ENCODE peak calls at places on chromosomes 6 and 20, in six cellular contexts. One of them, this sample, is unnamed.

GRCh38 chr6:112429226-112429625 is 82.1 kb downstream of the RFPL4B start:
- DNase-seq in HCT116: no peak
- DNase-seq in GM12878: no peak
- DNase-seq in SK-N-SH: no peak
- DNase-seq in H1: no peak
- DNase-seq in K562: no peak
- DNase-seq in this sample: no peak

GRCh38 chr20:4305091-4305490 is 289.7 kb upstream of the RNF24 start:
- DNase-seq in GM12878: no peak
- DNase-seq in SK-N-SH: no peak
- DNase-seq in H1: peak; percentile 19
- DNase-seq in K562: no peak
- DNase-seq in HCT116: no peak
- DNase-seq in this sample: no peak

GRCh38 chr6:43248791-43249190 is 5.5 kb downstream of the TTBK1 start:
- DNase-seq in GM12878: no peak
- DNase-seq in HCT116: no peak
- DNase-seq in H1: no peak
- DNase-seq in SK-N-SH: no peak
- DNase-seq in K562: no peak
- DNase-seq in this sample: no peak

GRCh38 chr6:39855356-39855995 is 63.3 kb downstream of the DAAM2 start:
- DNase-seq in H1: no peak
- DNase-seq in GM12878: no peak
- DNase-seq in HCT116: no peak
- DNase-seq in K562: no peak
- DNase-seq in SK-N-SH: no peak
- DNase-seq in this sample: no peak

GRCh38 chr6:148324297-148325007 is 18.2 kb upstream of the SASH1 start:
- DNase-seq in GM12878: no peak
- DNase-seq in K562: no peak
- DNase-seq in SK-N-SH: no peak
- DNase-seq in HCT116: no peak
- DNase-seq in H1: no peak
- DNase-seq in this sample: no peak

GRCh38 chr6:88380083-88380482 is 213.9 kb upstream of the CNR1 start:
- DNase-seq in GM12878: no peak
- DNase-seq in HCT116: no peak
- DNase-seq in K562: no peak
- DNase-seq in H1: no peak
- DNase-seq in SK-N-SH: peak; percentile 1
- DNase-seq in this sample: no peak

GRCh38 chr6:18997375-18997826 is 610.3 kb downstream of the RNF144B start:
- DNase-seq in HCT116: peak; percentile 52
- DNase-seq in K562: no peak
- DNase-seq in SK-N-SH: peak; percentile 31
- DNase-seq in H1: peak; percentile 48
- DNase-seq in GM12878: no peak
- DNase-seq in this sample: peak; percentile 44

GRCh38 chr6:99324996-99325395 is 24.5 kb downstream of the FAXC start:
- DNase-seq in SK-N-SH: no peak
- DNase-seq in HCT116: no peak
- DNase-seq in GM12878: no peak
- DNase-seq in H1: no peak
- DNase-seq in K562: no peak
- DNase-seq in this sample: no peak

GRCh38 chr6:56649053-56649769 is 6.5 kb upstream of the DST start:
- DNase-seq in K562: no peak
- DNase-seq in HCT116: no peak
- DNase-seq in SK-N-SH: no peak
- DNase-seq in GM12878: no peak
- DNase-seq in H1: no peak
- DNase-seq in this sample: peak; percentile 32

GRCh38 chr6:145067430-145067829 is 667.9 kb downstream of the EPM2A start:
- DNase-seq in GM12878: no peak
- DNase-seq in HCT116: no peak
- DNase-seq in SK-N-SH: no peak
- DNase-seq in K562: no peak
- DNase-seq in H1: no peak
- DNase-seq in this sample: no peak

GRCh38 chr20:63785646-63786255 is 45.3 kb downstream of the ZBTB46 start:
- DNase-seq in SK-N-SH: no peak
- DNase-seq in K562: no peak
- DNase-seq in GM12878: no peak
- DNase-seq in H1: no peak
- DNase-seq in HCT116: no peak
- DNase-seq in this sample: no peak

GRCh38 chr6:90425161-90425641 is 128.6 kb upstream of the BACH2 start:
- DNase-seq in K562: no peak
- DNase-seq in H1: no peak
- DNase-seq in HCT116: no peak
- DNase-seq in SK-N-SH: no peak
- DNase-seq in GM12878: peak; percentile 48
- DNase-seq in this sample: no peak

GRCh38 chr6:52507557-52508260 is 69.2 kb downstream of the TRAM2 start:
- DNase-seq in GM12878: no peak
- DNase-seq in SK-N-SH: no peak
- DNase-seq in H1: no peak
- DNase-seq in K562: peak; percentile 59
- DNase-seq in HCT116: no peak
- DNase-seq in this sample: no peak

GRCh38 chr20:4375881-4376280 is 345.8 kb upstream of the PRND start:
- DNase-seq in K562: no peak
- DNase-seq in SK-N-SH: no peak
- DNase-seq in HCT116: no peak
- DNase-seq in H1: no peak
- DNase-seq in GM12878: no peak
- DNase-seq in this sample: no peak

DNA sequence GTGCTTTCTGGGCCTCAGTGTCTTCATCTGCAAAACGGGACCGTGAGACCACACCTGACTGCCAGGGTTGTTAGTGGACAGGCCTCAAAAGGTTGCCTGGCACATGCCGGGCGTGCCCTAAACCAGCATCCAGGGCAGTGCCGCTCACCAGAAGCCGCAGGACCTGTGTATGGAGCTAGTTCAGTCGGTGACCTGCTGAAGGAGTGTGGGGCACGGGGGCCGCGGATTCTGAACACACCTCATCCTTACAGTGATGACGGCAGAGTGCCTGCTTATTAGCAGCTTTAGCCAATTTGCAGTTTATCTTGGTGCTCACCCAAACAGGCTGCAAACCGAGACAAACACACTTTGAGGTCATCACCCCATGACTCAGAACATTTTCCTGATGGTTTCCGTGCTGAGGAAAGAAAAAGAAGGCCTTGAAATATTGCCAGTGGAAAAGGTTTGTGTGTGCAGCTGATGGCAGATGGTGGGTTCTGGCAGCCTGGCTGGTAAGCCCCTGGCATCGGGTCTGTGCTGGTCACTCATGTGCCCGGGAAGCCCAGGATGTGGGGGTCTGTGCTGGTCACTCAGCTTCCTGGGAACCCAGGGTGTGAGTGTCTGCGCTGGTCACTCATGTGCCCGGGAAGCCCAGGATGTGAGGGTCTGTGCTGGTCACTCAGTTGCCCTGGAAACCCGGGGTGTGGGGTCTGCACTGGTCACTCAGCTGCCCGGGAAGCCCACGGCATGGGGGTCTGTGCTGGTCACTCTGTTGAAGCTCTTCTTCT is 153.8 kb downstream of the ERMARD start:
- DNase-seq in H1: no peak
- DNase-seq in SK-N-SH: no peak
- DNase-seq in HCT116: no peak
- DNase-seq in K562: no peak
- DNase-seq in GM12878: no peak
- DNase-seq in this sample: no peak
- TF ChIP-seq JUND in H1: no peak
- TF ChIP-seq JUND in SK-N-SH: no peak
- TF ChIP-seq JUND in HCT116: no peak
- TF ChIP-seq JUND in K562: peak; percentile 52
- TF ChIP-seq JUND in GM12878: no peak
- TF ChIP-seq JUND in this sample: no peak

GRCh38 chr20:5827098-5827853 is 77.1 kb downstream of the SHLD1 start:
- DNase-seq in H1: no peak
- DNase-seq in SK-N-SH: no peak
- DNase-seq in GM12878: no peak
- DNase-seq in HCT116: no peak
- DNase-seq in K562: no peak
- DNase-seq in this sample: no peak

GRCh38 chr20:5818346-5818681 is 68.1 kb downstream of the SHLD1 start:
- DNase-seq in K562: no peak
- DNase-seq in HCT116: no peak
- DNase-seq in H1: no peak
- DNase-seq in GM12878: no peak
- DNase-seq in SK-N-SH: no peak
- DNase-seq in this sample: no peak

GRCh38 chr20:5822569-5822968 is 72.4 kb downstream of the SHLD1 start:
- DNase-seq in GM12878: no peak
- DNase-seq in SK-N-SH: no peak
- DNase-seq in K562: no peak
- DNase-seq in H1: no peak
- DNase-seq in HCT116: no peak
- DNase-seq in this sample: no peak

GRCh38 chr20:5825136-5825719 is 75.0 kb downstream of the SHLD1 start:
- DNase-seq in HCT116: no peak
- DNase-seq in K562: no peak
- DNase-seq in GM12878: no peak
- DNase-seq in SK-N-SH: no peak
- DNase-seq in H1: no peak
- DNase-seq in this sample: no peak

DNA sequence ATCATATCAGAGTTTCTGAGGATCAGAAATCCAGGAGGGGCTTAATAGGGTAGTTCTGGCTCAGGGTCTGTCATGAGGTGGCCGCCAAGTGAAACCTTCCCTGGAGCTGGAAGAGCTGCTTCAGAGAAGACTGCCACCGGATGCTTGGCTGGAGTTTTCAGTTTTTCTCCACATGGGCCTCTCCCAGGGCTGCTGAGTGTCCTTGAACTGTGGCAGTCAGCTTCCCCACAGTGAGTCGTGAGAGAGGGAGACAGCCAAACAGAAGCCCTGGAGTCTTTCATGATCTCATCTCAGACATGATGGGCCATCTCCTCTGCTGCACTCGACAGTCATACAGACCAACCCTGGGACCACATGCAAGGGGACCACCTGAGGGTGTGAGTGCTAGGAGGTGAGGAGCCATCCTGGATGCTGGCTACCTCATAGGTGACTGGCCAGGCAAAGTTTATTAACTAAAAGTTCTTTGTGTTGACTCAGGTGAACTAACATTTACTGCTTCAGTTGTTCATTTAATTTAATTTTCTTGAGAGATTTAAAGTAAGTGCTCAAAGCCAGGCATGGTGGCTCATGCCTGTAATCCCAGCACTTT is 71.5 kb downstream of the SHLD1 start:
- DNase-seq in H1: no peak
- DNase-seq in HCT116: no peak
- DNase-seq in SK-N-SH: no peak
- DNase-seq in GM12878: no peak
- DNase-seq in K562: no peak
- DNase-seq in this sample: no peak
- TF ChIP-seq JUND in H1: no peak
- TF ChIP-seq JUND in HCT116: no peak
- TF ChIP-seq JUND in SK-N-SH: no peak
- TF ChIP-seq JUND in GM12878: no peak
- TF ChIP-seq JUND in K562: no peak
- TF ChIP-seq JUND in this sample: no peak

GRCh38 chr20:46120136-46120535 is 2.0 kb downstream of the CD40 start:
- DNase-seq in GM12878: no peak
- DNase-seq in HCT116: no peak
- DNase-seq in H1: no peak
- DNase-seq in K562: no peak
- DNase-seq in SK-N-SH: no peak
- DNase-seq in this sample: no peak

GRCh38 chr20:46122516-46123481 is 4.7 kb downstream of the CD40 start:
- DNase-seq in K562: no peak
- DNase-seq in H1: no peak
- DNase-seq in SK-N-SH: no peak
- DNase-seq in GM12878: no peak
- DNase-seq in HCT116: no peak
- DNase-seq in this sample: no peak

GRCh38 chr20:46123482-46124245 is 5.5 kb downstream of the CD40 start:
- DNase-seq in K562: no peak
- DNase-seq in H1: no peak
- DNase-seq in GM12878: no peak
- DNase-seq in HCT116: no peak
- DNase-seq in SK-N-SH: no peak
- DNase-seq in this sample: no peak

GRCh38 chr20:46121531-46121930 is 3.4 kb downstream of the CD40 start:
- DNase-seq in SK-N-SH: no peak
- DNase-seq in HCT116: no peak
- DNase-seq in K562: no peak
- DNase-seq in GM12878: no peak
- DNase-seq in H1: no peak
- DNase-seq in this sample: no peak

GRCh38 chr20:46122071-46122470 is 4.0 kb downstream of the CD40 start:
- DNase-seq in GM12878: no peak
- DNase-seq in HCT116: no peak
- DNase-seq in H1: no peak
- DNase-seq in K562: no peak
- DNase-seq in SK-N-SH: no peak
- DNase-seq in this sample: no peak
- TF ChIP-seq JUND in GM12878: no peak
- TF ChIP-seq JUND in HCT116: no peak
- TF ChIP-seq JUND in H1: no peak
- TF ChIP-seq JUND in K562: no peak
- TF ChIP-seq JUND in SK-N-SH: peak; percentile 27
- TF ChIP-seq JUND in this sample: no peak

DNA sequence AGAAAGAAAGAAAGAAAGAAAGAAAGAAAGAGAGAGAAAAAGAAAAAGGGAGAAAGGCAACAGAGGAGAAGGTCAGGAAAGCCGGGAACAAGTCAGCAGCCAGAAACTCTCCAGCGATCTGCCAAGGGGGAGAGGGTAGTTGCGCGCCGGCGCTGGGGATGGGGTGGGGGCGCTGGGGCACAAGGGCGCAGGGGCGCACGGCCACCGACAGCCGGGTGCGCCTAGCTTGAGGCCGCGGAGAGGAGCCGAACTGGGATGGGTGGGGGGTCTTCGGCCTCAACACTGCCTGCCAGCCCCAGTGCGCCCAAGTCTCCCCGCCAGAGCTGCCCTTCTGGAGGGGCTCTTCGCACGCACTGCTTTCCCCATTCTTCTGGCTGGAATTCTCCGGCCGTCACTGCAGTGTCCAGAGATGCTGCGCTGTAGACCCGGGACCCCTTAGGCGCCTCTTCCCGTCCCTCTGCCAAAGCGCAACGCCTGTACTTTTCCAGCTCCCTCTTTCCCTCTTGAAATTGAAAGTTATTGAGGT is 429 bp upstream of the RSPO3 start:
- DNase-seq in H1: peak; percentile 71
- DNase-seq in HCT116: no peak
- DNase-seq in SK-N-SH: peak; percentile 30
- DNase-seq in K562: no peak
- DNase-seq in GM12878: no peak
- DNase-seq in this sample: no peak
- TF ChIP-seq JUND in H1: no peak
- TF ChIP-seq JUND in HCT116: no peak
- TF ChIP-seq JUND in SK-N-SH: no peak
- TF ChIP-seq JUND in K562: no peak
- TF ChIP-seq JUND in GM12878: no peak
- TF ChIP-seq JUND in this sample: no peak

GRCh38 chr6:70622426-70622825 is 45.3 kb upstream of the SMAP1 start:
- DNase-seq in H1: no peak
- DNase-seq in HCT116: no peak
- DNase-seq in K562: no peak
- DNase-seq in GM12878: no peak
- DNase-seq in SK-N-SH: no peak
- DNase-seq in this sample: no peak
- TF ChIP-seq JUND in H1: no peak
- TF ChIP-seq JUND in HCT116: no peak
- TF ChIP-seq JUND in K562: no peak
- TF ChIP-seq JUND in GM12878: no peak
- TF ChIP-seq JUND in SK-N-SH: no peak
- TF ChIP-seq JUND in this sample: no peak

GRCh38 chr6:155832596-155832995 is 377.0 kb upstream of the NOX3 start:
- DNase-seq in HCT116: no peak
- DNase-seq in SK-N-SH: no peak
- DNase-seq in H1: no peak
- DNase-seq in K562: no peak
- DNase-seq in GM12878: no peak
- DNase-seq in this sample: no peak
- TF ChIP-seq JUND in HCT116: no peak
- TF ChIP-seq JUND in SK-N-SH: no peak
- TF ChIP-seq JUND in H1: peak; percentile 46
- TF ChIP-seq JUND in K562: no peak
- TF ChIP-seq JUND in GM12878: no peak
- TF ChIP-seq JUND in this sample: no peak

This sample was measured in T47D.